ENCODE peak calls at places on chromosome 6, in eight cellular contexts. O is heart left ventricle; F is cardiac muscle cell; S is CD8-positive, alpha-beta T cell; E is heart right ventricle; T is AG10803; Z is activated CD8-positive, alpha-beta T cell treated with anti-CD3 and anti-CD28 coated beads for 36 hours; R is cardiac fibroblast. N is an unnamed sample.
A peak's percentile ranks its signal among the peaks of the same experiment; 100 is the strongest.

GRCh38 chr6:106972500-106972899 is 2.0 kb downstream of the CD24 start:
- DNase-seq in F (no peak), E (no peak), T (no peak), R (no peak), S (no peak), Z (no peak), O (no peak), N (no peak)

GRCh38 chr6:5158191-5158590 is 73.0 kb downstream of the PPP1R3G start:
- DNase-seq in O (no peak), E (no peak), F (no peak), R (no peak), T (no peak), Z (no peak), S (no peak), N (no peak)

GRCh38 chr6:133609404-133610270 is 279.3 kb upstream of the TCF21 start:
- DNase-seq in S (no peak), R (peak; percentile 100), F (peak; percentile 96), O (no peak), T (peak; percentile 99), Z (no peak), E (no peak), N (no peak)

GRCh38 chr6:30882764-30883475 is 1.4 kb upstream of the DDR1 start:
- DNase-seq in F (no peak), O (no peak), T (no peak), E (no peak), R (no peak), S (no peak), Z (peak; percentile 25), N (no peak)

GRCh38 chr6:95091823-95092436 is 485.4 kb upstream of the MANEA start:
- DNase-seq in E (no peak), S (no peak), F (peak; percentile 66), T (peak; percentile 40), Z (no peak), R (peak; percentile 80), O (no peak), N (no peak)

GRCh38 chr6:140343128-140343527 is 968.7 kb upstream of the CITED2 start:
- DNase-seq in E (no peak), Z (no peak), S (no peak), O (no peak), F (no peak), T (no peak), R (no peak), N (no peak)

GRCh38 chr6:141463237-141463977 is 669.3 kb upstream of the GJE1 start:
- DNase-seq in R (peak; percentile 73), O (peak; percentile 30), Z (no peak), F (peak; percentile 78), T (peak; percentile 53), S (no peak), E (peak; percentile 36), N (no peak)

GRCh38 chr6:164749126-164749758 is 560.2 kb downstream of the C6orf118 start:
- DNase-seq in T (peak; percentile 51), Z (no peak), O (peak; percentile 59), S (no peak), R (peak; percentile 12), E (peak; percentile 12), F (peak; percentile 55), N (no peak)

GRCh38 chr6:2209226-2209809 is 36.1 kb downstream of the GMDS start:
- DNase-seq in R (peak; percentile 51), O (no peak), T (no peak), E (peak; percentile 20), F (peak; percentile 39), S (peak; percentile 18), Z (peak; percentile 66), N (no peak)

GRCh38 chr6:94751641-94752329 is 825.5 kb upstream of the MANEA start:
- DNase-seq in F (no peak), S (no peak), T (no peak), Z (no peak), E (no peak), O (no peak), R (peak; percentile 3), N (no peak)

GRCh38 chr6:6998194-6998569 is 109.6 kb upstream of the RREB1 start:
- DNase-seq in R (no peak), E (no peak), F (no peak), T (peak; percentile 48), O (no peak), Z (no peak), S (no peak), N (no peak)

GRCh38 chr6:142692942-142693341 is 252.0 kb downstream of the HIVEP2 start:
- DNase-seq in T (peak; percentile 93), F (peak; percentile 91), R (peak; percentile 96), Z (peak; percentile 73), S (peak; percentile 74), O (peak; percentile 62), E (peak; percentile 71), N (peak; percentile 9)

GRCh38 chr6:40376113-40376650 is 211.0 kb downstream of the LRFN2 start:
- DNase-seq in T (no peak), F (no peak), O (no peak), S (no peak), R (no peak), Z (no peak), E (no peak), N (no peak)

GRCh38 chr6:137949686-137950390 is 82.8 kb downstream of the TNFAIP3 start:
- DNase-seq in O (no peak), Z (no peak), S (no peak), F (no peak), E (no peak), R (no peak), T (no peak), N (no peak)

GRCh38 chr6:44053106-44053756 is 74.0 kb downstream of the MRPL14 start:
- DNase-seq in F (no peak), O (no peak), E (no peak), R (no peak), S (no peak), T (no peak), Z (no peak), N (no peak)

GRCh38 chr6:33822575-33823395 is 19.0 kb upstream of the MLN start:
- DNase-seq in T (no peak), O (no peak), R (peak; percentile 18), Z (peak; percentile 13), S (no peak), F (peak; percentile 25), E (no peak), N (no peak)

GRCh38 chr6:153599901-153600300 is 439.1 kb upstream of the OPRM1 start:
- DNase-seq in T (no peak), O (no peak), R (no peak), E (no peak), S (no peak), Z (no peak), F (no peak), N (no peak)

GRCh38 chr6:134247271-134247833 is 70.6 kb downstream of the SGK1 start:
- DNase-seq in O (no peak), F (no peak), Z (peak; percentile 92), E (no peak), T (no peak), S (peak; percentile 66), R (no peak), N (no peak)

GRCh38 chr6:39688494-39688893 is 36.7 kb downstream of the KIF6 start:
- DNase-seq in Z (no peak), T (peak; percentile 94), E (no peak), S (no peak), O (no peak), F (peak; percentile 75), R (peak; percentile 89), N (no peak)

GRCh38 chr6:14316911-14317535 is 199.5 kb downstream of the CD83 start:
- DNase-seq in R (no peak), O (no peak), S (peak; percentile 7), T (no peak), E (no peak), Z (peak; percentile 30), F (no peak), N (no peak)
- TF ChIP-seq CTCF in R (no peak), O (no peak), S (no peak), T (no peak), E (no peak), Z (no peak), F (no peak), N (peak; percentile 25)

DNA sequence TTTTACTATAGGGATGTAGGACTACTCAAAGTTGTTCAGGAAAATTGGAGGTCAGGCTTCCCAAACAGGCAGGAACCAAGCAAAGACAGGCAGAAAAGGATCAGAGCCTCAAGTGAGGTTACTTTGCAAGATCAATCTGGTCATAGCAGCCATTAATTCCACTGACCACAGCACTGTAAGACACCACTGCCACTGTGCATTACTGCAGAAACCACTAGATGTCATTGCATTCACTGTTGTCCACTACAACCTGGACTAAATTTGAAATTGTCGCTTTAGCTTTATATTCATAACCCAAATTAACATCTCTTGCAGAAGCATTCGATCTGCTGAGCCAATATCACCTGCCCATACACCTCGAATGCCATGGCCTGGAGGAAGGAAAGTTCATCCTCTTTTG is 126.9 kb upstream of the UFL1 start:
- DNase-seq in Z (no peak), R (peak; percentile 0), E (no peak), F (no peak), T (no peak), S (no peak), O (no peak), N (no peak)
- TF ChIP-seq CTCF in Z (no peak), R (no peak), E (peak; percentile 35), F (no peak), T (no peak), S (no peak), O (no peak), N (peak; percentile 27)

GRCh38 chr6:60754879-60755278 is 1531.1 kb downstream of the KHDRBS2 start:
- DNase-seq in T (no peak), S (no peak), R (no peak), O (no peak), F (no peak), Z (no peak), E (no peak), N (no peak)
- TF ChIP-seq CTCF in T (no peak), S (no peak), R (no peak), O (no peak), F (no peak), Z (no peak), E (no peak), N (no peak)

GRCh38 chr6:135410856-135411255 is 86.7 kb downstream of the AHI1 start:
- DNase-seq in R (no peak), F (no peak), Z (no peak), E (no peak), O (no peak), S (no peak), T (no peak), N (no peak)

GRCh38 chr6:135411849-135412248 is 85.7 kb downstream of the AHI1 start:
- DNase-seq in S (no peak), O (no peak), E (no peak), T (no peak), R (no peak), F (no peak), Z (no peak), N (no peak)

GRCh38 chr6:135411339-135411738 is 86.2 kb downstream of the AHI1 start:
- DNase-seq in T (no peak), F (no peak), S (no peak), O (no peak), E (no peak), R (peak; percentile 19), Z (no peak), N (no peak)
- TF ChIP-seq CTCF in T (peak; percentile 24), F (peak; percentile 28), S (no peak), O (no peak), E (no peak), R (peak; percentile 22), Z (peak; percentile 26), N (no peak)